ENCODE peak calls at places on chromosome 11, in seven cellular contexts. B is dermis blood vessel endothelial cell; N is NCI-H2029; Y is astrocyte of the spinal cord; L is naive thymus-derived CD8-positive, alpha-beta T cell; A is left lobe of liver; R is AG08396. H is an unnamed sample.
A peak's percentile ranks its signal among the peaks of the same experiment; 100 is the strongest.

GRCh38 chr11:26045082-26045481 is 286.8 kb upstream of the ANO3 start:
- DNase-seq in A (no peak), R (no peak), L (no peak), Y (no peak), N (no peak), B (no peak), H (no peak)

GRCh38 chr11:17718510-17718962 is 835 bp upstream of the MYOD1 start:
- DNase-seq in A (no peak), Y (no peak), R (no peak), B (no peak), N (no peak), L (no peak), H (no peak)

GRCh38 chr11:66936326-66936725 is 21.9 kb downstream of the PC start:
- DNase-seq in N (no peak), A (no peak), Y (peak; percentile 93), L (no peak), R (peak; percentile 33), B (no peak), H (no peak)

GRCh38 chr11:69400140-69400539 is 81.3 kb upstream of the LINC01488 start:
- DNase-seq in N (no peak), R (no peak), B (no peak), A (no peak), L (no peak), Y (no peak), H (no peak)

GRCh38 chr11:131692961-131693360 is 322.5 kb downstream of the NTM start:
- DNase-seq in Y (no peak), L (no peak), A (no peak), N (no peak), B (no peak), R (no peak), H (no peak)

GRCh38 chr11:2466069-2466801 is 21.4 kb downstream of the KCNQ1 start:
- DNase-seq in B (no peak), N (no peak), A (no peak), L (no peak), R (no peak), Y (no peak), H (no peak)

GRCh38 chr11:121652982-121653381 is 200.2 kb upstream of the SORL1-AS1 start:
- DNase-seq in Y (peak; percentile 40), L (no peak), N (no peak), B (peak; percentile 21), A (no peak), R (no peak), H (no peak)

GRCh38 chr11:70402685-70403084 is 4.4 kb downstream of the CTTN start:
- DNase-seq in Y (no peak), B (no peak), N (no peak), R (no peak), L (no peak), A (no peak), H (no peak)

GRCh38 chr11:122202161-122202950 is 86.3 kb upstream of the BLID start:
- DNase-seq in Y (peak; percentile 90), A (no peak), R (peak; percentile 39), N (no peak), L (no peak), B (peak; percentile 68), H (no peak)

GRCh38 chr11:124891390-124891861 is 6.2 kb downstream of the ROBO4 start:
- DNase-seq in N (no peak), L (no peak), B (peak; percentile 7), Y (no peak), A (no peak), R (no peak), H (no peak)

GRCh38 chr11:63536669-63537292 is at the start of gene PLAAT4:
- DNase-seq in A (peak; percentile 87), L (peak; percentile 57), Y (peak; percentile 81), N (peak; percentile 50), B (peak; percentile 49), R (peak; percentile 68), H (peak; percentile 55)

GRCh38 chr11:2399488-2400068 is 972 bp upstream of the TSSC4 start:
- DNase-seq in N (no peak), Y (peak; percentile 25), L (no peak), A (no peak), B (peak; percentile 49), R (no peak), H (peak; percentile 44)

GRCh38 chr11:2298795-2299747 is 2.6 kb downstream of the C11orf21 start:
- DNase-seq in Y (no peak), L (peak; percentile 73), R (no peak), B (peak; percentile 17), A (peak; percentile 49), N (no peak), H (peak; percentile 20)

GRCh38 chr11:116109228-116109627 is 605.0 kb upstream of the CADM1 start:
- DNase-seq in B (no peak), Y (peak; percentile 40), N (no peak), A (peak; percentile 12), R (peak; percentile 24), L (no peak), H (peak; percentile 71)

GRCh38 chr11:2553198-2553597 is 108.4 kb downstream of the KCNQ1 start:
- DNase-seq in Y (no peak), B (no peak), L (no peak), A (no peak), R (no peak), N (no peak), H (no peak)

GRCh38 chr11:119338318-119338890 is 2.3 kb downstream of the C1QTNF5 start:
- DNase-seq in Y (peak; percentile 79), R (peak; percentile 92), N (peak; percentile 27), A (no peak), B (peak; percentile 90), L (peak; percentile 70), H (peak; percentile 72)

H was measured in ACHN.